ENCODE peak calls at places on chromosomes 7 and 10, in eight cellular contexts. W is HFFc6; Z is dorsolateral prefrontal cortex; H is CD8-positive, alpha-beta memory T cell; T is caudate nucleus; K is NB4; X is occipital lobe; A is KG1. Y is an unnamed sample.

GRCh38 chr7:100719523-100720319 is 547 bp upstream of the EPO start:
- DNase-seq in H (no peak), X (no peak), A (no peak), Z (no peak), T (no peak), W (peak), K (peak), Y (no peak)

GRCh38 chr7:79785556-79785955 is 332.1 kb upstream of the MAGI2 start:
- DNase-seq in T (no peak), A (no peak), K (no peak), Z (no peak), H (no peak), W (no peak), X (no peak), Y (no peak)

GRCh38 chr7:70694909-70695803 is 436.8 kb upstream of the GALNT17 start:
- DNase-seq in W (no peak), A (no peak), H (no peak), Z (no peak), K (peak), X (no peak), T (no peak), Y (no peak)

GRCh38 chr10:121240011-121240410 is 358.2 kb downstream of the FGFR2 start:
- DNase-seq in Z (no peak), K (peak), H (no peak), T (no peak), A (no peak), W (no peak), X (no peak), Y (no peak)

GRCh38 chr10:60975716-60976115 is 31.7 kb upstream of the RHOBTB1 start:
- DNase-seq in K (peak), W (no peak), Z (no peak), X (no peak), A (no peak), T (no peak), H (no peak), Y (no peak)

GRCh38 chr10:5648494-5649457 is 17.6 kb downstream of the ASB13 start:
- DNase-seq in K (no peak), Z (no peak), H (no peak), A (no peak), W (no peak), T (no peak), X (no peak), Y (no peak)

GRCh38 chr10:132570771-132571564 is 33.4 kb downstream of the INPP5A start:
- DNase-seq in K (peak), X (no peak), Z (no peak), H (no peak), W (no peak), T (no peak), A (no peak), Y (no peak)

GRCh38 chr10:131980757-131981428 is 830 bp downstream of the BNIP3 start:
- DNase-seq in H (no peak), T (no peak), W (no peak), K (peak), Z (no peak), X (no peak), A (no peak), Y (no peak)

GRCh38 chr7:41880107-41880506 is 177.2 kb upstream of the INHBA start:
- DNase-seq in W (peak), H (no peak), K (no peak), Z (no peak), T (no peak), X (no peak), A (no peak), Y (no peak)

GRCh38 chr7:105126436-105126975 is 112.5 kb downstream of the KMT2E start:
- DNase-seq in Z (no peak), X (no peak), W (no peak), K (no peak), T (no peak), A (no peak), H (no peak), Y (no peak)

GRCh38 chr10:59702347-59702746 is 7.3 kb downstream of the SLC16A9 start:
- DNase-seq in Z (no peak), W (no peak), A (no peak), X (no peak), H (no peak), K (no peak), T (no peak), Y (no peak)

GRCh38 chr7:116177009-116177408 is 33.3 kb upstream of the TES start:
- DNase-seq in Z (no peak), X (no peak), A (no peak), H (no peak), W (peak), T (no peak), K (no peak), Y (no peak)

GRCh38 chr7:130970696-130971095 is 236.7 kb upstream of the KLF14 start:
- DNase-seq in T (no peak), K (no peak), H (no peak), A (no peak), W (no peak), X (no peak), Z (no peak), Y (no peak)

GRCh38 chr10:32402499-32402898 is 43.4 kb upstream of the CCDC7 start:
- DNase-seq in A (no peak), H (no peak), Z (no peak), W (no peak), X (no peak), K (no peak), T (no peak), Y (no peak)

GRCh38 chr7:101402081-101402779 is 39.6 kb downstream of the COL26A1 start:
- DNase-seq in A (no peak), X (no peak), H (no peak), Z (no peak), T (no peak), W (peak), K (no peak), Y (peak)

GRCh38 chr10:47049906-47050305 is 138.7 kb downstream of the PTPN20 start:
- DNase-seq in H (no peak), Z (no peak), W (no peak), K (no peak), T (no peak), A (no peak), X (no peak), Y (no peak)

GRCh38 chr7:84218681-84219080 is 24.1 kb upstream of the SEMA3A start:
- DNase-seq in A (no peak), Z (no peak), W (peak), K (peak), X (no peak), H (no peak), T (no peak), Y (no peak)

GRCh38 chr10:51000164-51000563 is 74.1 kb upstream of the PRKG1 start:
- DNase-seq in Z (no peak), X (no peak), H (no peak), K (no peak), A (no peak), T (no peak), W (peak), Y (no peak)

GRCh38 chr7:74655324-74655723 is 2.2 kb upstream of the GTF2I start:
- DNase-seq in W (no peak), T (no peak), A (no peak), H (no peak), X (no peak), Z (no peak), K (no peak), Y (no peak)

GRCh38 chr7:112937651-112938390 is 147.6 kb upstream of the TMEM168 start:
- DNase-seq in A (no peak), T (no peak), W (peak), Z (no peak), H (peak), X (no peak), K (no peak), Y (no peak)

GRCh38 chr10:112797221-112797620 is 152.8 kb upstream of the TCF7L2 start:
- DNase-seq in T (no peak), Z (no peak), H (no peak), W (no peak), A (no peak), X (no peak), K (no peak), Y (no peak)

GRCh38 chr10:77837248-77837924 is 89.2 kb downstream of the DLG5 start:
- DNase-seq in T (no peak), K (peak), X (peak), A (peak), Z (peak), H (peak), W (peak), Y (no peak)

GRCh38 chr10:110923856-110924493 is 4.6 kb downstream of the SHOC2 start:
- DNase-seq in W (no peak), K (peak), H (no peak), Z (no peak), T (no peak), A (no peak), X (no peak), Y (peak)

GRCh38 chr10:2610946-2611345 is 456.4 kb upstream of the PFKP start:
- DNase-seq in X (no peak), T (no peak), K (no peak), H (no peak), W (no peak), A (no peak), Z (no peak), Y (no peak)

GRCh38 chr7:115047968-115048720 is 126.2 kb downstream of the MDFIC start:
- DNase-seq in Z (no peak), X (no peak), W (no peak), K (no peak), H (no peak), T (no peak), A (no peak), Y (no peak)

GRCh38 chr10:26792780-26793495 is 67.8 kb downstream of the ABI1 start:
- DNase-seq in T (no peak), H (no peak), K (no peak), Z (no peak), A (no peak), X (no peak), W (no peak), Y (no peak)

GRCh38 chr7:120740348-120740747 is 117.6 kb downstream of the TSPAN12 start:
- DNase-seq in X (no peak), A (no peak), H (no peak), W (no peak), T (no peak), Z (no peak), K (no peak), Y (no peak)

GRCh38 chr10:88147000-88147798 is 283.8 kb downstream of the PTEN start:
- DNase-seq in K (no peak), Z (no peak), W (no peak), T (no peak), X (no peak), A (no peak), H (no peak), Y (no peak)

GRCh38 chr10:42864575-42864974 is 82.0 kb downstream of the BMS1 start:
- DNase-seq in W (peak), Z (no peak), T (no peak), H (no peak), X (no peak), K (peak), A (no peak), Y (no peak)

GRCh38 chr7:106365252-106366005 is 80.6 kb upstream of the NAMPT start:
- DNase-seq in H (no peak), T (no peak), X (no peak), W (no peak), Z (no peak), A (no peak), K (peak), Y (no peak)

GRCh38 chr7:82234457-82235049 is 209.0 kb downstream of the CACNA2D1 start:
- DNase-seq in K (peak), H (no peak), T (no peak), A (peak), Z (no peak), X (no peak), W (peak), Y (no peak)

GRCh38 chr7:72405389-72405788 is 6.7 kb downstream of the CALN1 start:
- DNase-seq in K (peak), A (no peak), W (no peak), T (peak), X (peak), Z (peak), H (no peak), Y (no peak)

GRCh38 chr7:17183630-17184328 is 114.7 kb upstream of the AHR start:
- DNase-seq in H (no peak), W (peak), A (no peak), T (no peak), K (no peak), X (no peak), Z (no peak), Y (no peak)

GRCh38 chr10:3213174-3213573 is 40.6 kb upstream of the PITRM1 start:
- DNase-seq in H (no peak), W (no peak), X (no peak), K (no peak), T (no peak), Z (no peak), A (no peak), Y (no peak)

GRCh38 chr10:75261813-75262725 is 26.3 kb upstream of the COMTD1 start:
- DNase-seq in Z (no peak), H (no peak), T (no peak), A (no peak), W (no peak), X (no peak), K (no peak), Y (no peak)